ENCODE peak calls at places on chromosomes 12 and 14, in nine cellular contexts. B, Y, E, R, O, H, P, S and I are unnamed samples.

GRCh38 chr14:103284574-103285467 is 49.2 kb upstream of the EIF5 start:
- DNase-seq in B (peak; percentile 41), Y (peak; percentile 39), E (peak; percentile 65), R (peak; percentile 23), O (no peak), H (peak; percentile 49), P (no peak), S (no peak), I (no peak)

GRCh38 chr12:1934831-1935230 is 16.4 kb upstream of the CACNA2D4 start:
- DNase-seq in B (no peak), Y (no peak), E (no peak), R (no peak), O (no peak), H (no peak), P (no peak), S (no peak), I (no peak)

GRCh38 chr14:76826122-76826521 is at the start of gene LRRC74A:
- DNase-seq in B (no peak), Y (no peak), E (no peak), R (peak; percentile 33), O (no peak), H (no peak), P (no peak), S (no peak), I (no peak)

GRCh38 chr12:116313194-116313910 is 35.9 kb upstream of the MED13L start:
- DNase-seq in B (peak; percentile 88), Y (peak; percentile 55), E (peak; percentile 50), R (no peak), O (no peak), H (peak; percentile 80), P (peak; percentile 28), S (no peak), I (no peak)

GRCh38 chr12:57069522-57069921 is 9.1 kb downstream of the NEMP1 start:
- DNase-seq in B (peak; percentile 95), Y (peak; percentile 95), E (peak; percentile 92), R (peak; percentile 80), O (peak; percentile 78), H (peak; percentile 96), P (peak; percentile 79), S (peak; percentile 80), I (peak; percentile 82)

GRCh38 chr12:124904306-124905098 is 9.9 kb downstream of the UBC start:
- DNase-seq in B (peak; percentile 92), Y (peak; percentile 95), E (peak; percentile 95), R (peak; percentile 93), O (peak; percentile 46), H (peak; percentile 91), P (peak; percentile 94), S (peak; percentile 85), I (peak; percentile 77)

GRCh38 chr14:94089479-94089878 is 8.4 kb downstream of the IFI27L1 start:
- DNase-seq in B (no peak), Y (no peak), E (peak; percentile 35), R (peak; percentile 31), O (no peak), H (no peak), P (no peak), S (no peak), I (no peak)

GRCh38 chr14:77303417-77304156 is 17.1 kb downstream of the POMT2 start:
- DNase-seq in B (peak; percentile 85), Y (peak; percentile 86), E (peak; percentile 97), R (peak; percentile 100), O (peak; percentile 87), H (peak; percentile 84), P (no peak), S (peak; percentile 96), I (peak; percentile 95)

GRCh38 chr12:119128527-119128926 is 50.2 kb upstream of the HSPB8 start:
- DNase-seq in B (no peak), Y (no peak), E (no peak), R (no peak), O (no peak), H (no peak), P (no peak), S (no peak), I (no peak)

GRCh38 chr12:129467289-129467688 is 436.5 kb downstream of the TMEM132D start:
- DNase-seq in B (no peak), Y (no peak), E (no peak), R (no peak), O (no peak), H (no peak), P (no peak), S (no peak), I (no peak)

GRCh38 chr12:113088037-113088436 is 31.5 kb downstream of the DTX1 start:
- DNase-seq in B (no peak), Y (no peak), E (no peak), R (no peak), O (no peak), H (no peak), P (no peak), S (no peak), I (no peak)

GRCh38 chr14:25396128-25396527 is 346.2 kb upstream of the STXBP6 start:
- DNase-seq in B (no peak), Y (peak; percentile 1), E (peak; percentile 39), R (no peak), O (no peak), H (no peak), P (no peak), S (peak; percentile 50), I (no peak)

GRCh38 chr14:23548351-23549318 is 2.9 kb downstream of the ZFHX2 start:
- DNase-seq in B (peak; percentile 51), Y (no peak), E (peak; percentile 40), R (no peak), O (no peak), H (peak; percentile 38), P (no peak), S (no peak), I (peak; percentile 53)

GRCh38 chr12:40903040-40903439 is 210.8 kb downstream of the CNTN1 start:
- DNase-seq in B (no peak), Y (no peak), E (no peak), R (no peak), O (no peak), H (no peak), P (no peak), S (peak; percentile 30), I (no peak)

GRCh38 chr14:93709249-93709648 is 79.0 kb downstream of the PRIMA1 start:
- DNase-seq in B (no peak), Y (no peak), E (peak; percentile 20), R (no peak), O (no peak), H (no peak), P (no peak), S (no peak), I (no peak)

GRCh38 chr14:38553586-38553985 is 297.7 kb upstream of the CLEC14A start:
- DNase-seq in B (peak; percentile 35), Y (peak; percentile 47), E (peak; percentile 67), R (peak; percentile 36), O (peak; percentile 90), H (peak; percentile 10), P (no peak), S (peak; percentile 77), I (peak; percentile 82)

GRCh38 chr12:123801573-123802178 is 39.6 kb downstream of the DNAH10 start:
- DNase-seq in B (peak; percentile 33), Y (peak; percentile 68), E (peak; percentile 57), R (peak; percentile 72), O (peak; percentile 11), H (peak; percentile 24), P (no peak), S (peak; percentile 7), I (peak; percentile 24)

GRCh38 chr12:109277899-109278762 is 31.0 kb downstream of the FOXN4 start:
- DNase-seq in B (peak; percentile 65), Y (peak; percentile 40), E (peak; percentile 68), R (no peak), O (no peak), H (peak; percentile 37), P (peak; percentile 47), S (no peak), I (no peak)

GRCh38 chr12:42706331-42706730 is 116.8 kb upstream of the PRICKLE1 start:
- DNase-seq in B (no peak), Y (no peak), E (no peak), R (peak; percentile 83), O (peak; percentile 57), H (no peak), P (no peak), S (no peak), I (no peak)

GRCh38 chr12:58458093-58458492 is 462.2 kb downstream of the LRIG3 start:
- DNase-seq in B (no peak), Y (peak; percentile 23), E (peak; percentile 25), R (peak; percentile 31), O (no peak), H (no peak), P (no peak), S (no peak), I (no peak)

GRCh38 chr12:20264608-20265114 is 103.7 kb upstream of the PDE3A start:
- DNase-seq in B (no peak), Y (peak; percentile 11), E (no peak), R (no peak), O (no peak), H (no peak), P (no peak), S (no peak), I (no peak)

GRCh38 chr12:126139355-126139754 is 1074.1 kb downstream of the AACS start:
- DNase-seq in B (no peak), Y (no peak), E (no peak), R (no peak), O (no peak), H (no peak), P (no peak), S (no peak), I (no peak)
- H3K4me3 ChIP-seq in B (no peak overlapping the region), Y (no peak overlapping the region), E (no peak overlapping the region), R (no peak overlapping the region), O (no peak overlapping the region), H (no peak overlapping the region), P (no peak overlapping the region), S (no peak overlapping the region), I (no peak overlapping the region)

GRCh38 chr14:22002860-22003284 is 329.3 kb upstream of the OR4E1 start:
- DNase-seq in B (no peak), Y (no peak), E (no peak), R (peak; percentile 29), O (no peak), H (no peak), P (no peak), S (no peak), I (no peak)
- TF ChIP-seq CTCF in B (no peak), Y (no peak), E (peak; percentile 18), R (peak; percentile 71), O (peak; percentile 5), H (no peak), P (no peak), S (peak; percentile 48), I (peak; percentile 17)

DNA sequence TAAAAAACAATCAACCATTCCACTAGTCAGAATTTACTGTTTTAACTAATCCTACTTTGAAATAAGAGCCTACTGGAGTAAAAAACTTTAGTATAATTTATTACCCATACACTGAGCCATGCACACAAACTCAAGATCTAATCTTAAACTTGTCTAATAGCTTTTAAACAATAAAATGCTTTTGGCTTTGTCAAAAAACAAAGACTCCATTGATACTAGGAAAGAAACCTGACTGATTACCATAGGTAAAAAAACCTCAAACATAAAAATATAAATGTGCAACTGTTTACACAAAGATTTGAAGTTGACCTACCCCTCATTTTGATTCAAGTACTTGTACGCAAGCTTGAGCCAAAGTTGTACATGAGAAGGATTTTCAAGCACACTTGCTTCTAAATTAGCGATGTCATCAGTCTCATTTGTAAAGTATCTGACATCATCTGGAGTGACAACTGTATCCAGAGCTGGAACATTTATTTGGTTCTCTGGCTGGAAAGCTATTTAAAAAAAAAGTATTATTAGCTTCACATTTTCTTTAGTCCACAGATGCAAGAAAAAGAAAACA is 36.1 kb downstream of the ZFC3H1 start:
- DNase-seq in B (no peak), Y (no peak), E (no peak), R (peak; percentile 59), O (no peak), H (no peak), P (no peak), S (peak; percentile 29), I (no peak)
- H3K4me3 ChIP-seq in B (no peak overlapping the region), Y (no peak overlapping the region), E (no peak overlapping the region), R (no peak overlapping the region), O (no peak overlapping the region), H (no peak overlapping the region), P (no peak overlapping the region), S (no peak overlapping the region), I (no peak overlapping the region)

GRCh38 chr12:94638521-94638920 is 11.8 kb downstream of the TMCC3 start:
- DNase-seq in B (no peak), Y (no peak), E (no peak), R (no peak), O (no peak), H (no peak), P (no peak), S (no peak), I (no peak)
- TF ChIP-seq CTCF in B (no peak), Y (no peak), E (no peak), R (no peak), O (no peak), H (no peak), P (no peak), S (no peak), I (no peak)